ENCODE peak calls at places on chromosomes 5 and 9, in nine cellular contexts. Q is IMR-90, I is A673, M is spleen, U is PC-9, C is H9, G is psoas muscle, F is WERI-Rb-1, A is tibial nerve. V is an unnamed sample. For H3K9me3, the result is how much of the 10 kb centered on the place peaks cover.

GRCh38 chr5:173281910-173282309 is 46.3 kb downstream of the STC2 start:
- DNase-seq in Q (peak), I (peak), M (no peak), U (no peak), C (peak), G (no peak), F (peak), A (no peak), V (no peak)

GRCh38 chr5:149618581-149619248 is 37.4 kb downstream of the ARHGEF37 start:
- DNase-seq in Q (peak), I (peak), M (no peak), U (peak), C (peak), G (no peak), F (peak), A (no peak), V (no peak)

GRCh38 chr9:92151691-92152393 is 36.6 kb upstream of the SPTLC1 start:
- DNase-seq in Q (peak), I (no peak), M (no peak), U (peak), C (no peak), G (no peak), F (no peak), A (no peak), V (no peak)

GRCh38 chr9:136119259-136120118 is 814 bp upstream of the TMEM250 start:
- DNase-seq in Q (peak), I (no peak), M (no peak), U (peak), C (peak), G (peak), F (no peak), A (no peak), V (no peak)

GRCh38 chr5:43573058-43573457 is 16.2 kb upstream of the PAIP1 start:
- DNase-seq in Q (peak), I (no peak), M (no peak), U (no peak), C (no peak), G (no peak), F (no peak), A (no peak), V (no peak)

GRCh38 chr9:130427326-130427725 is 17.4 kb upstream of the ASS1 start:
- DNase-seq in Q (no peak), I (no peak), M (no peak), U (no peak), C (no peak), G (no peak), F (no peak), A (no peak), V (no peak)

GRCh38 chr9:93950619-93951601 is 4.2 kb downstream of the BARX1 start:
- DNase-seq in Q (no peak), I (no peak), M (no peak), U (peak), C (peak), G (no peak), F (no peak), A (peak), V (no peak)

GRCh38 chr9:104923289-104923688 is 4.7 kb downstream of the ABCA1 start:
- DNase-seq in Q (peak), I (no peak), M (no peak), U (no peak), C (no peak), G (no peak), F (no peak), A (no peak), V (no peak)

GRCh38 chr9:98831636-98832035 is 24.2 kb downstream of the GALNT12 start:
- DNase-seq in Q (no peak), I (no peak), M (no peak), U (no peak), C (no peak), G (no peak), F (no peak), A (no peak), V (no peak)

GRCh38 chr9:134869554-134870310 is 10.9 kb upstream of the FCN2 start:
- DNase-seq in Q (no peak), I (no peak), M (no peak), U (no peak), C (peak), G (no peak), F (peak), A (no peak), V (no peak)

GRCh38 chr9:128892223-128892892 is 10.4 kb downstream of the LRRC8A start:
- DNase-seq in Q (peak), I (no peak), M (peak), U (peak), C (no peak), G (peak), F (no peak), A (peak), V (peak)

GRCh38 chr5:133439859-133440258 is 172.5 kb downstream of the FSTL4 start:
- DNase-seq in Q (no peak), I (no peak), M (no peak), U (no peak), C (no peak), G (no peak), F (no peak), A (no peak), V (no peak)

GRCh38 chr5:65737842-65738241 is 15.8 kb downstream of the NLN start:
- DNase-seq in Q (no peak), I (no peak), M (no peak), U (no peak), C (no peak), G (no peak), F (no peak), A (no peak), V (no peak)

GRCh38 chr9:125683486-125683885 is 23.5 kb downstream of the MAPKAP1 start:
- DNase-seq in Q (peak), I (no peak), M (no peak), U (no peak), C (no peak), G (no peak), F (no peak), A (no peak), V (no peak)

GRCh38 chr5:150168864-150169263 is 2.3 kb downstream of the CDX1 start:
- DNase-seq in Q (no peak), I (no peak), M (no peak), U (no peak), C (no peak), G (no peak), F (no peak), A (no peak), V (no peak)

GRCh38 chr9:14868772-14869583 is 41.2 kb downstream of the FREM1 start:
- DNase-seq in Q (no peak), I (no peak), M (no peak), U (no peak), C (no peak), G (no peak), F (peak), A (no peak), V (no peak)

GRCh38 chr5:151571270-151572173 is 19.6 kb downstream of the FAT2 start:
- DNase-seq in Q (no peak), I (no peak), M (no peak), U (no peak), C (no peak), G (no peak), F (no peak), A (no peak), V (no peak)

GRCh38 chr9:17578911-17579793 is at the start of gene SH3GL2:
- DNase-seq in Q (peak), I (peak), M (no peak), U (no peak), C (peak), G (no peak), F (peak), A (no peak), V (peak)

GRCh38 chr5:10832421-10832820 is 71.4 kb upstream of the DAP start:
- DNase-seq in Q (no peak), I (no peak), M (no peak), U (no peak), C (no peak), G (no peak), F (no peak), A (no peak), V (no peak)

GRCh38 chr9:127862075-127863011 is 7.9 kb upstream of the ENG start:
- DNase-seq in Q (no peak), I (no peak), M (peak), U (no peak), C (no peak), G (peak), F (peak), A (peak), V (peak)

GRCh38 chr5:75167345-75167744 is 69.3 kb downstream of the ANKRD31 start:
- DNase-seq in Q (no peak), I (peak), M (no peak), U (no peak), C (peak), G (no peak), F (peak), A (no peak), V (no peak)

GRCh38 chr9:7996558-7996957 is 197.0 kb upstream of the DMAC1 start:
- DNase-seq in Q (no peak), I (no peak), M (no peak), U (no peak), C (no peak), G (no peak), F (no peak), A (no peak), V (no peak)

GRCh38 chr9:76161546-76161945 is 232.7 kb downstream of the RFK start:
- DNase-seq in Q (peak), I (no peak), M (no peak), U (no peak), C (no peak), G (peak), F (no peak), A (no peak), V (no peak)

GRCh38 chr9:15401266-15401665 is 21.4 kb upstream of the SNAPC3 start:
- DNase-seq in Q (peak), I (no peak), M (no peak), U (peak), C (no peak), G (no peak), F (no peak), A (no peak), V (peak)

GRCh38 chr9:93319301-93319991 is 132.0 kb upstream of the FAM120A start:
- DNase-seq in Q (no peak), I (no peak), M (no peak), U (no peak), C (no peak), G (no peak), F (no peak), A (no peak), V (no peak)

DNA sequence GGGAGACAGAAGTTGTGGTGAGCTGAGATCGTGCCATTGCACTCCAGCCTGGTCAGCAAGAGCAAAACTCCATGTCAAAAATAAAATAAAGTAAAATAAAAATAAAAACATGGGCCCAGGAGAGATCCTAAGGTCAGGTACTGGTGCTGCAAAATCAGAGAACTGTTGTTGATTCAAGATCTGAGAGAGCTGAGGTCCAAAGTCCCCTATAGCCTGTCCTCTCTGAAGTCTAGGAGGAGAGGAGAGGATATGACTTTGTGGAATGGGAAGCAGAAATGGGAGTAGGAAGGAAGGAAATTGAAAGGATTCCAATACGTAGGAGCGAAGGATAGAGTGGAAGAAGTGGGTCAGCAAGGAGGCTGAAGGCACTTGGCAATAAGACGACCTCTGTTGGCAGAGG is 4.6 kb upstream of the OR1L4 start:
- DNase-seq in Q (no peak), I (no peak), M (no peak), U (no peak), C (no peak), G (no peak), F (no peak), A (no peak), V (no peak)
- H3K9me3 ChIP-seq in Q (under half), I (under half), M (under half), U (under half), C (half or more), G (under half), F (under half), A (under half), V (half or more)

GRCh38 chr5:79333852-79334557 is 98.1 kb downstream of the JMY start:
- DNase-seq in Q (no peak), I (no peak), M (no peak), U (no peak), C (peak), G (no peak), F (no peak), A (no peak), V (no peak)
- TF ChIP-seq CTCF in Q (no peak), I (peak), M (no peak), U (no peak), C (peak), G (no peak), F (peak), A (no peak), V (no peak)

GRCh38 chr5:122463221-122463620 is 151.2 kb downstream of the SNCAIP start:
- DNase-seq in Q (peak), I (no peak), M (no peak), U (no peak), C (no peak), G (no peak), F (no peak), A (no peak), V (no peak)
- H3K27ac ChIP-seq in Q (no peak), I (no peak), M (no peak), U (no peak), C (no peak), G (no peak), F (no peak), A (no peak), V (no peak)

GRCh38 chr5:141382469-141383294 is at the start of gene PCDHGA7:
- DNase-seq in Q (peak), I (peak), M (no peak), U (no peak), C (no peak), G (no peak), F (no peak), A (no peak), V (no peak)
- H3K9me3 ChIP-seq in Q (under half), I (under half), M (half or more), U (under half), C (under half), G (under half), F (under half), A (under half), V (half or more)

DNA sequence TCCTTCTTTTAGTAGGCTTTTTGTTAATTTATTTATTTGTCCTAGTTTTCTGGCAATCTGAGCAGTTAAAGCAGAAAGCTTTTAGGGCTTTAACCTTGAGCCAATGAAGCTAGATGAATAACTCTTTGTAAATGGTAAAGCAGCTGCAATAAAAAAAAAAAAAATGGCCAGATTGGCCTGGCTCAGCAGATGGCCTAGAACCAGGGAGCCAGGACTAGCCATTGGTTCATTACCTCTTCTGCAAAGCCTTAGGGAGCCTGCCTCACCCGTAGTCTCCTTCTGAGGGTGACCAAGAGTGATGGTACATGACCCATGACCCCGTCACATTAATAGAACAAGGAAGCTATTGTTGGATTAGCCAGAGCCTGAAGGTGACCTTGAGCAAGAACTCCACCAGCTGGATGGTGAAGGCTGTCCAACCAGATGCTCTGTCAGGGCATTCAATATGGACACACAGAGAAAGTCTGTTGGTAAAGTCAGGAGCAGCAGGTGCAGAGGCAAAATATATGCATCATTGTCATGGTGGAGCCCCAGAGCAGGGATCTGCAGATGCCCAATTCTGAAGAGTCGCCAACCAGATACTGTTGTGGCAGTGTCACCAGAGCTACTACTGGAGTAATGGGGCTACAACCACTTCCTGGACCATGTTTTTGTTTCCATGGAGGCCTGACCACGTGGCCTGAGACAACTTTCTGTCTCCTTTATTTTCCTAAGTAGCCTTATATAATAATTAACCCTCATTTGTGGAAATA is 100.8 kb downstream of the MTX3 start:
- DNase-seq in Q (no peak), I (no peak), M (no peak), U (no peak), C (no peak), G (no peak), F (no peak), A (no peak), V (no peak)
- TF ChIP-seq CTCF in Q (no peak), I (no peak), M (no peak), U (no peak), C (no peak), G (no peak), F (no peak), A (no peak), V (no peak)

DNA sequence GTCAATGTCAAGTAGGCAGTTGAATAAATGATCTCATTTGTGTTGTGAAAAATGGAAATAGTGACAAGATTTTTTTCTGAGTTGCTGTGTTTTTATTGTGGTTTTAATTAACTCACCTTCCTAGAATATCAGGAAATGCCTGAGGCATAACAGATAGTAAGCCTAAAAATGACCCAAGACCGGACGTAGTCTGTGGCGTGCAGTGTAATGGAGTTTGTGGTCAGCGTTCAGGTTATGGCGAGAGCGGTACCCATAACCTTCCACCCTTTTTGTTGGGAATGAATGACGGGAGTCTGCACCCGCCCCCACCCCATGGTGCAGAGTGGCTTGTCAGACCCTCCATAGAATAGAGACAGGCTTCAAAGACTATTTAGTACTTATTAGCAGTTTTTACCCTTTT is 119.3 kb downstream of the GALNT10 start:
- DNase-seq in Q (no peak), I (no peak), M (no peak), U (peak), C (no peak), G (no peak), F (no peak), A (no peak), V (no peak)
- H3K27ac ChIP-seq in Q (no peak), I (no peak), M (no peak), U (peak), C (no peak), G (no peak), F (no peak), A (no peak), V (no peak)

V was measured in tibial artery.